ENCODE peak calls at places on chromosomes 4 and X, in five cellular contexts. B, E, K, X and J are unnamed samples.

GRCh38 chr4:81274460-81274859 is 59.4 kb upstream of the PRKG2 start:
- DNase-seq in B (no peak), E (no peak), K (no peak), X (no peak), J (no peak)

GRCh38 chr4:52098618-52099017 is 47.5 kb downstream of the SPATA18 start:
- DNase-seq in B (no peak), E (no peak), K (no peak), X (no peak), J (no peak)

GRCh38 chr4:56876264-56876663 is 31.4 kb upstream of the REST start:
- DNase-seq in B (no peak), E (no peak), K (no peak), X (no peak), J (no peak)

GRCh38 chr4:106893395-106893881 is 142.7 kb downstream of the DKK2 start:
- DNase-seq in B (no peak), E (no peak), K (no peak), X (no peak), J (no peak)

GRCh38 chr4:33013280-33013679 is 2293.1 kb downstream of the PCDH7 start:
- DNase-seq in B (no peak), E (no peak), K (no peak), X (no peak), J (no peak)

GRCh38 chrX:48676893-48677270 is 6.7 kb upstream of the WAS start:
- DNase-seq in B (no peak), E (no peak), K (no peak), X (peak), J (no peak)

GRCh38 chrX:9492901-9493300 is 28.0 kb downstream of the TBL1X start:
- DNase-seq in B (no peak), E (no peak), K (no peak), X (no peak), J (no peak)

GRCh38 chr4:154939851-154940250 is 158.8 kb downstream of the RBM46 start:
- DNase-seq in B (no peak), E (no peak), K (no peak), X (no peak), J (no peak)

GRCh38 chr4:96009720-96010119 is 169.8 kb downstream of the PDHA2 start:
- DNase-seq in B (no peak), E (no peak), K (no peak), X (no peak), J (no peak)

GRCh38 chrX:54182194-54182863 is 725 bp downstream of the FAM120C start:
- DNase-seq in B (peak), E (peak), K (peak), X (peak), J (peak)

GRCh38 chr4:119209077-119209476 is 3.4 kb upstream of the USP53 start:
- DNase-seq in B (peak), E (peak), K (no peak), X (peak), J (no peak)

GRCh38 chrX:30085571-30085970 is 129.8 kb upstream of the MAGEB2 start:
- DNase-seq in B (no peak), E (no peak), K (no peak), X (no peak), J (no peak)

GRCh38 chr4:4780634-4781287 is 78.7 kb upstream of the MSX1 start:
- DNase-seq in B (peak), E (no peak), K (no peak), X (no peak), J (no peak)

GRCh38 chr4:76198411-76199237 is 15.0 kb downstream of the SCARB2 start:
- DNase-seq in B (peak), E (peak), K (no peak), X (peak), J (no peak)

GRCh38 chrX:115410731-115411435 is 121.4 kb downstream of the LUZP4 start:
- DNase-seq in B (peak), E (no peak), K (no peak), X (no peak), J (no peak)

GRCh38 chr4:102534845-102535244 is 33.7 kb downstream of the NFKB1 start:
- DNase-seq in B (no peak), E (no peak), K (no peak), X (no peak), J (no peak)

GRCh38 chr4:89539374-89539773 is 231.8 kb upstream of the GPRIN3 start:
- DNase-seq in B (peak), E (no peak), K (no peak), X (no peak), J (no peak)

GRCh38 chr4:108427946-108428345 is 192.4 kb upstream of the RPL34 start:
- DNase-seq in B (peak), E (no peak), K (no peak), X (no peak), J (no peak)

GRCh38 chrX:45749375-45749774 is 548.7 kb upstream of the DIPK2B start:
- DNase-seq in B (peak), E (no peak), K (no peak), X (no peak), J (no peak)

GRCh38 chr4:108940086-108941033 is 177.5 kb upstream of the ETNPPL start:
- DNase-seq in B (no peak), E (no peak), K (no peak), X (no peak), J (no peak)

GRCh38 chr4:23728393-23728792 is 161.5 kb downstream of the PPARGC1A start:
- DNase-seq in B (peak), E (no peak), K (no peak), X (no peak), J (no peak)

GRCh38 chr4:13481569-13481968 is 2.6 kb downstream of the RAB28 start:
- DNase-seq in B (peak), E (no peak), K (no peak), X (no peak), J (no peak)